ENCODE peak calls at places on chromosomes 16 and 17, in nine cellular contexts. F, B, L, J, W, T, X, C and E are unnamed samples.

GRCh38 chr16:86673956-86674453 is 95.7 kb downstream of the FOXL1 start:
- DNase-seq in C (no peak), X (no peak), W (no peak), J (no peak), L (no peak), F (no peak), T (no peak), B (no peak), E (no peak)

GRCh38 chr16:30112197-30113030 is 923 bp downstream of the GDPD3 start:
- DNase-seq in F (peak), W (no peak), C (peak), L (peak), X (no peak), B (peak), T (no peak), J (peak), E (no peak)

GRCh38 chr17:2905697-2906595 is 109.7 kb downstream of the RAP1GAP2 start:
- DNase-seq in W (no peak), J (no peak), C (no peak), X (no peak), L (no peak), B (no peak), T (no peak), F (no peak), E (no peak)

GRCh38 chr17:4230142-4230541 is 33.6 kb downstream of the ANKFY1 start:
- DNase-seq in C (peak), B (no peak), J (peak), L (peak), X (no peak), T (peak), F (no peak), W (no peak), E (no peak)

GRCh38 chr17:3594976-3595375 is 14.2 kb downstream of the TRPV1 start:
- DNase-seq in X (no peak), T (no peak), W (no peak), L (no peak), C (peak), J (no peak), B (no peak), F (no peak), E (no peak)

GRCh38 chr16:86199871-86200700 is 301.1 kb downstream of the IRF8 start:
- DNase-seq in F (no peak), X (no peak), J (no peak), T (peak), W (peak), L (no peak), C (no peak), B (no peak), E (no peak)

GRCh38 chr16:12293017-12293618 is 316.6 kb downstream of the SNX29 start:
- DNase-seq in W (no peak), B (no peak), J (peak), X (no peak), C (no peak), F (no peak), T (no peak), L (no peak), E (no peak)

GRCh38 chr17:62996221-62996620 is 30.2 kb downstream of the TANC2 start:
- DNase-seq in T (no peak), W (no peak), J (no peak), F (no peak), C (no peak), L (no peak), B (no peak), X (no peak), E (no peak)